ENCODE peak calls at places on chromosomes 3 and 15, in eight cellular contexts. One of them, this sample, is unnamed. For H3K4me1, the result is how much of the 10 kb centered on the place peaks cover.

GRCh38 chr3:185131602-185132256 is 21.1 kb downstream of the C3orf70 start:
- DNase-seq in spleen: no peak
- DNase-seq in body of pancreas: no peak
- DNase-seq in prostate gland: no peak
- DNase-seq in A549: no peak
- DNase-seq in H1: no peak
- DNase-seq in stomach: no peak
- DNase-seq in esophagus squamous epithelium: no peak
- DNase-seq in this sample: no peak

GRCh38 chr15:49145651-49146609 is 9.5 kb downstream of the COPS2 start:
- DNase-seq in spleen: no peak
- DNase-seq in body of pancreas: peak
- DNase-seq in prostate gland: peak
- DNase-seq in A549: peak
- DNase-seq in H1: no peak
- DNase-seq in stomach: no peak
- DNase-seq in esophagus squamous epithelium: no peak
- DNase-seq in this sample: no peak

GRCh38 chr3:117074833-117075232 is 365.3 kb downstream of the TUSC7 start:
- DNase-seq in spleen: no peak
- DNase-seq in body of pancreas: no peak
- DNase-seq in prostate gland: no peak
- DNase-seq in A549: no peak
- DNase-seq in H1: no peak
- DNase-seq in stomach: no peak
- DNase-seq in esophagus squamous epithelium: no peak
- DNase-seq in this sample: no peak

GRCh38 chr3:152400912-152401311 is 132.2 kb downstream of the MBNL1 start:
- DNase-seq in spleen: no peak
- DNase-seq in body of pancreas: no peak
- DNase-seq in prostate gland: no peak
- DNase-seq in A549: peak
- DNase-seq in H1: no peak
- DNase-seq in stomach: no peak
- DNase-seq in esophagus squamous epithelium: no peak
- DNase-seq in this sample: no peak

GRCh38 chr3:113623324-113623723 is 73.1 kb downstream of the USF3 start:
- DNase-seq in spleen: no peak
- DNase-seq in body of pancreas: no peak
- DNase-seq in prostate gland: no peak
- DNase-seq in A549: peak
- DNase-seq in H1: peak
- DNase-seq in stomach: no peak
- DNase-seq in esophagus squamous epithelium: no peak
- DNase-seq in this sample: no peak

GRCh38 chr15:58293622-58294550 is 137.9 kb upstream of the LIPC start:
- DNase-seq in spleen: no peak
- DNase-seq in body of pancreas: no peak
- DNase-seq in prostate gland: no peak
- DNase-seq in A549: no peak
- DNase-seq in H1: no peak
- DNase-seq in stomach: no peak
- DNase-seq in esophagus squamous epithelium: no peak
- DNase-seq in this sample: no peak

GRCh38 chr3:145531548-145531947 is 629.4 kb downstream of the PLOD2 start:
- DNase-seq in spleen: no peak
- DNase-seq in body of pancreas: no peak
- DNase-seq in prostate gland: no peak
- DNase-seq in A549: no peak
- DNase-seq in H1: no peak
- DNase-seq in stomach: no peak
- DNase-seq in esophagus squamous epithelium: no peak
- DNase-seq in this sample: no peak

GRCh38 chr3:101388706-101389105 is 68.3 kb upstream of the IMPG2 start:
- DNase-seq in spleen: no peak
- DNase-seq in body of pancreas: no peak
- DNase-seq in prostate gland: no peak
- DNase-seq in A549: no peak
- DNase-seq in H1: no peak
- DNase-seq in stomach: no peak
- DNase-seq in esophagus squamous epithelium: no peak
- DNase-seq in this sample: no peak

GRCh38 chr3:190384241-190384863 is 3.6 kb upstream of the CLDN16 start:
- DNase-seq in spleen: no peak
- DNase-seq in body of pancreas: peak
- DNase-seq in prostate gland: peak
- DNase-seq in A549: peak
- DNase-seq in H1: no peak
- DNase-seq in stomach: peak
- DNase-seq in esophagus squamous epithelium: no peak
- DNase-seq in this sample: peak

GRCh38 chr15:65331811-65332210 is 27.3 kb downstream of the RNU5B-1 start:
- DNase-seq in spleen: peak
- DNase-seq in body of pancreas: no peak
- DNase-seq in prostate gland: no peak
- DNase-seq in A549: no peak
- DNase-seq in H1: no peak
- DNase-seq in stomach: no peak
- DNase-seq in esophagus squamous epithelium: no peak
- DNase-seq in this sample: no peak

GRCh38 chr3:16350041-16350952 is 85.3 kb downstream of the OXNAD1 start:
- DNase-seq in spleen: no peak
- DNase-seq in body of pancreas: no peak
- DNase-seq in prostate gland: no peak
- DNase-seq in A549: peak
- DNase-seq in H1: no peak
- DNase-seq in stomach: no peak
- DNase-seq in esophagus squamous epithelium: no peak
- DNase-seq in this sample: no peak

DNA sequence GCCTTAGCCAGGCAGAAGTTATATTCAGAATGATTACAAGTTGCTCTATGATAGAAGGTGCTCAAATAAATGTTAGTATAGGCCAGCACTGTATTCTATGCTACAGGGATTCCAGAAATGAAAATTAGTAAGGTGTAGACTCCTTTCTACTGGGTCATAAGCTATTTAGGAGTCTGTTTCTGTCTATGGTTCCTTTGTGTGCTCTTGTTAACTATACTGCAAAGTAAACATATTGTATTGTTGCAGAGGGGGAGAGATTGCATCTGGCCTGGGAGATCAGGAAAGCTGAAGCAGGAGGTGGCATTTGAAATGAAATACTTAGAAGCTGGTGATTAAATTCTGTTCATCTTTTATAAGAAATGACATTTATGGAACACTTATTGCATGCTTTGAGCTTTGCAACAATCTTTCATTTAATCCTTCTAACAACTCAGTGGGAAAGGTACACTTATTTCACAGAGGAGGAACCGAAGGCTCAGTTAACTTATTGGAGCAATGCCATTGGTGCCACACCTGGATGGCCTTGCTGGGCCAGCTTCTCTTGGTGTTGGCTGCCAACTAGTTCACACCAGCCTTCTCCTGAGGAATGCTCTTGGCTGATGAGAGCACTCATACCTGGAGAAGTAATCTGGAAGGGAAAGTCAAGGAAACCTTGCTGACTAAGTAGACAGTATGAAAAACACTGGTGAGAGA is 39.1 kb downstream of the ABHD5 start:
- DNase-seq in spleen: no peak
- DNase-seq in body of pancreas: peak
- DNase-seq in prostate gland: peak
- DNase-seq in A549: no peak
- DNase-seq in H1: no peak
- DNase-seq in stomach: peak
- DNase-seq in esophagus squamous epithelium: no peak
- DNase-seq in this sample: no peak
- H3K4me1 ChIP-seq in spleen: under half
- H3K4me1 ChIP-seq in body of pancreas: under half
- H3K4me1 ChIP-seq in prostate gland: under half
- H3K4me1 ChIP-seq in A549: under half
- H3K4me1 ChIP-seq in H1: under half
- H3K4me1 ChIP-seq in stomach: under half
- H3K4me1 ChIP-seq in esophagus squamous epithelium: under half
- H3K4me1 ChIP-seq in this sample: under half

DNA sequence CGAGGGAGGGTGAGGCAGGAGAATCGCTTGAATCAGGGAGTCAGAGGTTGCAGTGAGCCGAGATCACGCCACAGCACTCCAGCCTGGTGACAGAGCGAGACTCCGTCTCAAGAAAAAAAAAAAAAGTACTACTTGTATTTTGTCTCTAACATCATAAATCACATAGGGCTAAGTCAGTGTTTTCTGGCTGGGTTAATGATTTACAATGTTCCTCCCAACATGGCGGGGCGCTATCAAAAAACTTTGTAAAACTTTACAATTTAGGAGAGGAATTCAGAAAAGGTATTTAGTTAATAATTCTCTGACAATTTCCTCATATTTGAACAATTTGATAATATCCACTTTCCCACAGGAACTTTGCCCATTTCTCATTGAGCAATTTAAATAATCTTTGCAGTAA is 26.7 kb upstream of the B3GNT5 start:
- DNase-seq in spleen: no peak
- DNase-seq in body of pancreas: no peak
- DNase-seq in prostate gland: no peak
- DNase-seq in A549: no peak
- DNase-seq in H1: no peak
- DNase-seq in stomach: no peak
- DNase-seq in esophagus squamous epithelium: no peak
- DNase-seq in this sample: no peak
- TF ChIP-seq POLR2A in spleen: no peak
- TF ChIP-seq POLR2A in body of pancreas: no peak
- TF ChIP-seq POLR2A in prostate gland: no peak
- TF ChIP-seq POLR2A in A549: no peak
- TF ChIP-seq POLR2A in H1: no peak
- TF ChIP-seq POLR2A in stomach: no peak
- TF ChIP-seq POLR2A in esophagus squamous epithelium: no peak
- TF ChIP-seq POLR2A in this sample: no peak

DNA sequence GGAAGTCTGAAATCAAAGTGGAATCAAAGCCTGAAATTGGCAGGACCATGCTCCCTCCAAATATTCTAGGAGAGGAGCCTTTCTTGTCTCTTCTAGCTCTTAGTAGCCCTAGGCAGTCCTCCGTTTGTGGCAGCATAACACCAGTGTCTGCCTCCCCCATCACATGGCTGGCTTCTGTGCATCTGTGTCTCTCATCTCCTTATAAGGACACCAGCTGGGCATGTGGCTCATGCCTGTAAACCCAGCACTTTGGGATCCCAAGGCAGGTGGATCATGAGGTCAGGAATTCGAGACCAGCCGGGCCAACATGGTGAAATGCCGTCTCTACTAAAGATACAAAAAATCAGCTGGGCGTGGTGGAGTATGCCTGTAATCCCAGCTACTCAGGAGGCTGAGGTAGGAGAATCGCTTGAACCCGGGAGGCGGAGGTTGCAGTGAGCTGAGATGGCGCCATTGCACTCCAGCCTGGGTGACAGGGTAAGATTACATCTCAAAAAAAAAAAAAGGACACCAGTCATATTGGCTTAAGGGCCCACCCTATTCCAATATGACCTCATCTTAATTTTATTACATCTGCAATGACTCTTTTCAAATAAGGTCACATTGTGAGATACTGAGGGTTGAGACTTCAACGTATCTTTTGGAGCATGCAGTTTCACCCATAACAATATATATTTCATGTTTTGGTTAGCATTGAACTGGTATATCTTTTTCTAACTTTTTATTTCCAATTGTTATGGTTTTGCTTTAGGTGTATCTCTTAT is 148.0 kb upstream of the TPM1 start:
- DNase-seq in spleen: no peak
- DNase-seq in body of pancreas: no peak
- DNase-seq in prostate gland: no peak
- DNase-seq in A549: peak
- DNase-seq in H1: no peak
- DNase-seq in stomach: no peak
- DNase-seq in esophagus squamous epithelium: no peak
- DNase-seq in this sample: no peak
- H3K27ac ChIP-seq in spleen: no peak
- H3K27ac ChIP-seq in body of pancreas: no peak
- H3K27ac ChIP-seq in prostate gland: no peak
- H3K27ac ChIP-seq in A549: peak
- H3K27ac ChIP-seq in H1: no peak
- H3K27ac ChIP-seq in stomach: no peak
- H3K27ac ChIP-seq in esophagus squamous epithelium: no peak
- H3K27ac ChIP-seq in this sample: no peak

GRCh38 chr3:88810455-88810854 is 297.0 kb upstream of the EPHA3 start:
- DNase-seq in spleen: no peak
- DNase-seq in body of pancreas: no peak
- DNase-seq in prostate gland: no peak
- DNase-seq in A549: no peak
- DNase-seq in H1: no peak
- DNase-seq in stomach: no peak
- DNase-seq in esophagus squamous epithelium: no peak
- DNase-seq in this sample: no peak
- H3K4me1 ChIP-seq in spleen: under half
- H3K4me1 ChIP-seq in body of pancreas: under half
- H3K4me1 ChIP-seq in prostate gland: under half
- H3K4me1 ChIP-seq in A549: under half
- H3K4me1 ChIP-seq in H1: under half
- H3K4me1 ChIP-seq in stomach: under half
- H3K4me1 ChIP-seq in esophagus squamous epithelium: under half
- H3K4me1 ChIP-seq in this sample: under half

This sample was measured in heart left ventricle.